ENCODE peak calls at places on chromosomes 12 and 14, in four cellular contexts. One of them, this sample, is unnamed.

GRCh38 chr12:52243774-52244614 is 11.0 kb downstream of the KRT7 start:
- DNase-seq in left lobe of liver: no peak
- DNase-seq in left cardiac atrium: peak
- DNase-seq in LHCN-M2: peak
- DNase-seq in this sample: peak

GRCh38 chr12:46470039-46470627 is 97.6 kb upstream of the SLC38A2 start:
- DNase-seq in left lobe of liver: no peak
- DNase-seq in LHCN-M2: no peak
- DNase-seq in left cardiac atrium: no peak
- DNase-seq in this sample: no peak

GRCh38 chr14:102320033-102320660 is 601 bp downstream of the ZNF839 start:
- DNase-seq in left lobe of liver: no peak
- DNase-seq in left cardiac atrium: peak
- DNase-seq in LHCN-M2: peak
- DNase-seq in this sample: peak

GRCh38 chr14:91127411-91127810 is 13.5 kb downstream of the DGLUCY start:
- DNase-seq in left lobe of liver: peak
- DNase-seq in LHCN-M2: no peak
- DNase-seq in left cardiac atrium: peak
- DNase-seq in this sample: peak

GRCh38 chr14:94946244-94946643 is 176.3 kb upstream of the GSC start:
- DNase-seq in left cardiac atrium: no peak
- DNase-seq in LHCN-M2: no peak
- DNase-seq in left lobe of liver: no peak
- DNase-seq in this sample: no peak

GRCh38 chr12:109115758-109116610 is at the start of gene ACACB:
- DNase-seq in left lobe of liver: peak
- DNase-seq in left cardiac atrium: peak
- DNase-seq in LHCN-M2: no peak
- DNase-seq in this sample: peak

GRCh38 chr12:93609281-93610192 is 37.1 kb downstream of the SOCS2 start:
- DNase-seq in LHCN-M2: no peak
- DNase-seq in left cardiac atrium: no peak
- DNase-seq in left lobe of liver: no peak
- DNase-seq in this sample: no peak

GRCh38 chr14:51546603-51547258 is 105.0 kb upstream of the FRMD6 start:
- DNase-seq in left lobe of liver: no peak
- DNase-seq in left cardiac atrium: no peak
- DNase-seq in LHCN-M2: no peak
- DNase-seq in this sample: no peak

GRCh38 chr12:90908465-90908864 is 46.5 kb downstream of the CCER1 start:
- DNase-seq in left cardiac atrium: no peak
- DNase-seq in left lobe of liver: no peak
- DNase-seq in LHCN-M2: peak
- DNase-seq in this sample: no peak

GRCh38 chr12:89461649-89462612 is 62.7 kb downstream of the GALNT4 start:
- DNase-seq in left lobe of liver: no peak
- DNase-seq in left cardiac atrium: no peak
- DNase-seq in LHCN-M2: peak
- DNase-seq in this sample: no peak

This sample was measured in thyroid gland.